ENCODE peak calls at places on chromosomes 3 and 15, in seven cellular contexts. E, T, B, L, Y, C and G are unnamed samples.

GRCh38 chr3:160183375-160184076 is 41.7 kb upstream of the C3orf80 start:
- DNase-seq in T (no peak), L (peak; percentile 65), E (peak; percentile 71), Y (peak; percentile 12), B (no peak), C (no peak), G (peak; percentile 6)

GRCh38 chr15:78842519-78842918 is 30.2 kb upstream of the MORF4L1 start:
- DNase-seq in T (no peak), E (no peak), Y (no peak), C (no peak), B (no peak), L (no peak), G (no peak)

GRCh38 chr3:179196098-179196497 is 47.9 kb downstream of the PIK3CA start:
- DNase-seq in C (no peak), Y (peak; percentile 39), L (peak; percentile 89), B (no peak), E (peak; percentile 82), T (peak; percentile 52), G (no peak)

GRCh38 chr3:65436580-65436979 is 602.1 kb downstream of the MAGI1 start:
- DNase-seq in B (peak; percentile 15), T (no peak), L (no peak), Y (no peak), C (no peak), E (no peak), G (no peak)

GRCh38 chr15:75177360-75178071 is 24.2 kb upstream of the C15orf39 start:
- DNase-seq in E (no peak), L (no peak), C (no peak), T (no peak), B (no peak), Y (no peak), G (no peak)

GRCh38 chr3:47641739-47642138 is 63.1 kb upstream of the CSPG5 start:
- DNase-seq in C (no peak), T (no peak), Y (no peak), L (no peak), E (no peak), B (no peak), G (no peak)

GRCh38 chr3:78978037-78978436 is 789.8 kb downstream of the ROBO1 start:
- DNase-seq in T (no peak), L (peak; percentile 28), Y (peak; percentile 38), C (no peak), E (no peak), B (no peak), G (peak; percentile 46)

GRCh38 chr3:143775401-143775970 is 72.8 kb downstream of the SLC9A9 start:
- DNase-seq in Y (peak; percentile 44), B (peak; percentile 57), C (no peak), E (no peak), T (no peak), L (peak; percentile 13), G (peak; percentile 48)

GRCh38 chr3:39127296-39127906 is 19.9 kb downstream of the TTC21A start:
- DNase-seq in E (no peak), T (no peak), L (no peak), B (no peak), Y (no peak), C (no peak), G (no peak)

GRCh38 chr3:136281966-136282554 is 31.9 kb downstream of the PCCB start:
- DNase-seq in L (no peak), T (no peak), C (no peak), Y (no peak), E (no peak), B (no peak), G (no peak)

GRCh38 chr3:9172851-9173320 is 76.6 kb downstream of the SRGAP3 start:
- DNase-seq in Y (peak; percentile 42), T (no peak), C (no peak), B (no peak), L (no peak), E (no peak), G (peak; percentile 63)

GRCh38 chr3:127196466-127197299 is 3.8 kb downstream of the PRR23E start:
- DNase-seq in B (no peak), Y (no peak), E (no peak), L (no peak), T (no peak), C (no peak), G (no peak)

GRCh38 chr3:59052803-59053411 is 3.1 kb upstream of the CFAP20DC start:
- DNase-seq in E (peak; percentile 9), C (no peak), B (peak; percentile 47), L (peak; percentile 47), Y (peak; percentile 59), T (no peak), G (peak; percentile 64)

GRCh38 chr3:55858302-55858701 is 371.2 kb upstream of the WNT5A start:
- DNase-seq in C (no peak), B (no peak), T (no peak), E (peak; percentile 8), Y (no peak), L (peak; percentile 21), G (no peak)

GRCh38 chr15:26023231-26023630 is 160.1 kb upstream of the ATP10A start:
- DNase-seq in B (no peak), C (no peak), Y (no peak), E (no peak), T (no peak), L (no peak), G (no peak)

GRCh38 chr15:42670441-42670840 is 66.5 kb downstream of the CDAN1 start:
- DNase-seq in E (no peak), T (no peak), C (no peak), B (no peak), Y (no peak), L (no peak), G (no peak)

GRCh38 chr3:48433472-48434118 is 3.7 kb upstream of the PLXNB1 start:
- DNase-seq in C (no peak), T (no peak), B (peak; percentile 79), E (peak; percentile 81), L (peak; percentile 26), Y (peak; percentile 70), G (peak; percentile 92)

GRCh38 chr15:63277893-63278505 is 594 bp downstream of the APH1B start:
- DNase-seq in T (no peak), B (peak; percentile 49), Y (peak; percentile 27), L (no peak), E (no peak), C (no peak), G (peak; percentile 26)

GRCh38 chr3:175489406-175489805 is 630.3 kb downstream of the NAALADL2 start:
- DNase-seq in C (no peak), Y (no peak), E (no peak), L (no peak), B (no peak), T (no peak), G (no peak)

GRCh38 chr3:64548200-64548889 is 139.5 kb downstream of the ADAMTS9 start:
- DNase-seq in C (no peak), L (peak; percentile 73), E (peak; percentile 30), Y (no peak), T (no peak), B (peak; percentile 43), G (no peak)

GRCh38 chr15:61742591-61742990 is 317.7 kb downstream of the VPS13C start:
- DNase-seq in B (no peak), E (no peak), T (no peak), L (no peak), C (no peak), Y (peak; percentile 71), G (peak; percentile 84)

GRCh38 chr15:35514759-35515158 is 31.2 kb downstream of the DPH6 start:
- DNase-seq in B (no peak), E (peak; percentile 54), C (no peak), T (peak; percentile 7), Y (no peak), L (peak; percentile 33), G (no peak)

GRCh38 chr3:188595890-188596376 is 442.0 kb downstream of the LPP start:
- DNase-seq in B (no peak), E (peak; percentile 90), T (peak; percentile 80), Y (peak; percentile 75), L (peak; percentile 80), C (no peak), G (peak; percentile 72)

GRCh38 chr15:80099246-80099645 is 39.8 kb downstream of the ZFAND6 start:
- DNase-seq in T (no peak), Y (no peak), C (no peak), B (no peak), L (no peak), E (no peak), G (no peak)
- H3K4me3 ChIP-seq in T (no peak overlapping the region), Y (no peak overlapping the region), C (no peak overlapping the region), B (no peak overlapping the region), L (no peak overlapping the region), E (no peak overlapping the region), G (no peak overlapping the region)

DNA sequence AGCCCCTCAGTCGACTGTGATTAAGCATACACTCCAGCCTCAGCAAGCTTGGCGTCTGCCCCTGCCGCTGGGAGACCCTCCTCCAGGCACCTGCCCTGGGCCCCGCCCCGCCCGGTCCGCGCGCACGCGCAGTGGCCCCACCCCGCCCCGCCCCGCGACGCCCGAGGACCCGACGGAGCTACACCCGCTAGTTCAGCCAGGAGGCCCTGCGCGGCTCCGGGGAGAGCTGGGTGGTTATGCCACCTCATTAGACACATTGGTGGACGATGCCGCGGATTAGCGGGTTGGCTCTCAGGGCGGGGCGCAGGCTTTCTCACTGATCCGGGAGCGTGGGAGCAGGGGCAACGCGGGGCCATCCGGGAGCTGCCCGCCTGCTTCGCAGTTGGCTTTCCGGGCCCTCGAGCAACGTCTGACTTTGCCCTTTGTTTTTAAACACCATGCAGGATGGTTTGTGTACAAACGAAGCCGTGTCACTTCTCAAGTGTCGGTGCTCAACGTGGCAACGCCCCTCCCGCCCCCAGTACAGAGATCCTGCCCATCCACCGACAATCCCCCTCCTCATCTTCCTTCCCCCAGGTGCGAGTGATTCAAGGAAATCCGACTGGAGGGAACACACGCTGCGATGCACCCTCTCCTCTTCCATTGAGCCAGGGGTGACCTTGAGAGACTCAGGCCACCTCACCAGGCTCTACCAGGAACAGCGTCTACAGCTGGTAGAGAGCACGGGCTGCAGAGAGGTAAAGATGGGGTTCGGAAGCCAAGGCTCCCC is 109.3 kb downstream of the SHQ1 start:
- DNase-seq in C (no peak), T (no peak), Y (no peak), B (peak; percentile 74), L (no peak), E (no peak), G (peak; percentile 33)
- H3K4me3 ChIP-seq in C (peak overlapping the region; percentile 57), T (peak overlapping the region; percentile 22), Y (peak overlapping the region; percentile 49), B (peak overlapping the region; percentile 49), L (peak overlapping the region; percentile 31), E (peak overlapping the region; percentile 55), G (no peak overlapping the region)

GRCh38 chr3:44339181-44339741 is 695 bp downstream of the TCAIM start:
- DNase-seq in T (no peak), C (no peak), B (peak; percentile 19), L (no peak), E (no peak), Y (no peak), G (no peak)

GRCh38 chr3:44338010-44338827 is at the start of gene TCAIM:
- DNase-seq in T (peak; percentile 78), Y (peak; percentile 98), B (peak; percentile 99), L (peak; percentile 96), E (peak; percentile 90), C (peak; percentile 95), G (peak; percentile 99)

GRCh38 chr3:44342191-44342790 is 3.7 kb downstream of the TCAIM start:
- DNase-seq in T (peak; percentile 35), L (peak; percentile 87), Y (no peak), C (no peak), E (peak; percentile 75), B (peak; percentile 16), G (no peak)

GRCh38 chr3:44338828-44339127 is 212 bp downstream of the TCAIM start:
- DNase-seq in L (no peak), T (no peak), B (no peak), Y (no peak), E (no peak), C (no peak), G (no peak)

GRCh38 chr3:44339990-44340389 is 1.4 kb downstream of the TCAIM start:
- DNase-seq in T (no peak), Y (no peak), C (no peak), B (no peak), L (no peak), E (no peak), G (no peak)
- H3K4me3 ChIP-seq in T (no peak overlapping the region), Y (no peak overlapping the region), C (no peak overlapping the region), B (peak overlapping the region; percentile 81), L (peak overlapping the region; percentile 2), E (no peak overlapping the region), G (peak overlapping the region; percentile 96)

GRCh38 chr3:156150434-156151066 is 30.2 kb downstream of the KCNAB1 start:
- DNase-seq in Y (peak; percentile 44), C (no peak), B (peak; percentile 72), E (peak; percentile 43), L (peak; percentile 64), T (no peak), G (peak; percentile 56)
- H3K4me3 ChIP-seq in Y (no peak overlapping the region), C (no peak overlapping the region), B (no peak overlapping the region), E (no peak overlapping the region), L (no peak overlapping the region), T (no peak overlapping the region), G (no peak overlapping the region)